ENCODE peak calls at places on chromosome X, in eight cellular contexts. N, B, D, G, L, K, X and F are unnamed samples.

GRCh38 chrX:10884246-10884645 is 226.9 kb upstream of the HCCS start:
- DNase-seq in D (no peak), X (no peak), L (no peak), B (no peak), K (no peak), G (no peak), N (no peak), F (no peak)

GRCh38 chrX:96407501-96407900 is 277.1 kb upstream of the DIAPH2 start:
- DNase-seq in G (peak; percentile 40), X (no peak), N (no peak), K (peak; percentile 55), B (no peak), L (no peak), D (no peak), F (no peak)

GRCh38 chrX:82756272-82756671 is 751.8 kb upstream of the POU3F4 start:
- DNase-seq in X (no peak), B (no peak), N (no peak), L (no peak), D (no peak), G (no peak), K (no peak), F (no peak)

GRCh38 chrX:35380808-35381700 is 417.1 kb upstream of the MAGEB16 start:
- DNase-seq in N (no peak), K (peak; percentile 7), X (no peak), L (no peak), G (peak; percentile 1), D (peak; percentile 11), B (peak; percentile 0), F (peak; percentile 71)

GRCh38 chrX:88558421-88558820 is 188.6 kb upstream of the CPXCR1 start:
- DNase-seq in B (no peak), K (no peak), L (no peak), D (no peak), X (no peak), N (no peak), G (no peak), F (no peak)

GRCh38 chrX:107825698-107826285 is at the start of gene MID2:
- DNase-seq in L (peak; percentile 56), G (peak; percentile 53), X (no peak), B (peak; percentile 34), K (peak; percentile 43), D (peak; percentile 11), N (peak; percentile 84), F (peak; percentile 45)

GRCh38 chrX:16992902-16993301 is 46.4 kb downstream of the REPS2 start:
- DNase-seq in B (no peak), X (no peak), N (no peak), L (no peak), G (no peak), K (no peak), D (no peak), F (no peak)

GRCh38 chrX:54358424-54359211 is 772 bp upstream of the WNK3 start:
- DNase-seq in G (peak; percentile 83), X (peak; percentile 75), B (peak; percentile 0), D (peak; percentile 44), N (peak; percentile 84), K (peak; percentile 1), L (peak; percentile 19), F (no peak)

GRCh38 chrX:24243692-24244091 is 70.2 kb downstream of the SUPT20HL2 start:
- DNase-seq in L (no peak), X (no peak), G (no peak), K (no peak), D (no peak), N (no peak), B (no peak), F (no peak)

GRCh38 chrX:108285918-108286317 is 152.3 kb downstream of the COL4A6 start:
- DNase-seq in K (no peak), N (no peak), X (no peak), D (no peak), B (no peak), G (no peak), L (no peak), F (no peak)

GRCh38 chrX:110204986-110205385 is 112.9 kb downstream of the AMMECR1 start:
- DNase-seq in X (no peak), G (peak; percentile 51), B (peak; percentile 75), D (no peak), N (no peak), L (no peak), K (peak; percentile 65), F (no peak)

GRCh38 chrX:41718481-41719245 is 5.3 kb upstream of the GPR82 start:
- DNase-seq in L (no peak), B (peak; percentile 0), N (no peak), G (peak; percentile 50), K (no peak), D (no peak), X (peak; percentile 41), F (no peak)

GRCh38 chrX:154761977-154762528 is 611 bp upstream of the DKC1 start:
- DNase-seq in B (no peak), G (peak; percentile 20), N (no peak), L (no peak), K (no peak), D (no peak), X (no peak), F (no peak)

GRCh38 chrX:46941341-46941740 is 29.1 kb downstream of the JADE3 start:
- DNase-seq in G (peak; percentile 51), B (no peak), L (no peak), X (no peak), D (no peak), K (peak; percentile 5), N (no peak), F (no peak)

GRCh38 chrX:134634691-134635090 is 23.6 kb downstream of the PLAC1 start:
- DNase-seq in K (no peak), L (no peak), B (no peak), N (no peak), G (no peak), X (no peak), D (no peak), F (no peak)

GRCh38 chrX:109732780-109733657 is at the start of gene ACSL4:
- DNase-seq in K (peak; percentile 83), B (peak; percentile 83), D (peak; percentile 86), G (peak; percentile 94), X (peak; percentile 15), L (peak; percentile 76), N (peak; percentile 96), F (peak; percentile 93)

GRCh38 chrX:11665144-11666040 is at the start of gene ARHGAP6:
- DNase-seq in K (peak; percentile 62), G (peak; percentile 53), N (peak; percentile 85), X (no peak), D (peak; percentile 37), B (peak; percentile 40), L (peak; percentile 25), F (no peak)